ENCODE peak calls at places on chromosomes 1 and 21, in five cellular contexts. Y, I, A, Q and R are unnamed samples.

GRCh38 chr1:37824001-37824400 is 16.0 kb upstream of the YRDC start:
- DNase-seq in Y (no peak), Q (no peak), A (no peak), I (no peak), R (no peak)

GRCh38 chr1:161209790-161210409 is 5.2 kb upstream of the FCER1G start:
- DNase-seq in I (peak), A (no peak), Y (peak), Q (peak), R (peak)

GRCh38 chr1:230459463-230459862 is 33.3 kb upstream of the PGBD5 start:
- DNase-seq in Y (no peak), Q (no peak), I (no peak), A (no peak), R (no peak)

GRCh38 chr1:28139033-28139712 is 37.3 kb downstream of the PTAFR start:
- DNase-seq in A (no peak), Q (no peak), I (peak), Y (no peak), R (no peak)

GRCh38 chr1:17441265-17441992 is 2.0 kb upstream of the RCC2 start:
- DNase-seq in A (no peak), Q (no peak), I (no peak), Y (no peak), R (no peak)

GRCh38 chr21:44455524-44456206 is 355 bp downstream of the LRRC3 start:
- DNase-seq in A (no peak), I (peak), Y (no peak), Q (peak), R (peak)

GRCh38 chr1:1535989-1536937 is 4.2 kb downstream of the TMEM240 start:
- DNase-seq in A (no peak), Q (no peak), Y (no peak), I (no peak), R (no peak)

GRCh38 chr1:94383966-94384408 is 34.2 kb upstream of the ABCD3 start:
- DNase-seq in A (peak), Q (no peak), I (no peak), Y (peak), R (no peak)

GRCh38 chr21:22855581-22855980 is 1857.4 kb downstream of the NCAM2 start:
- DNase-seq in I (no peak), Q (no peak), A (no peak), Y (no peak), R (no peak)

GRCh38 chr1:227315500-227316346 is 2.6 kb downstream of the CDC42BPA start:
- DNase-seq in Q (no peak), I (peak), A (no peak), Y (peak), R (no peak)
- TF ChIP-seq FOXM1 in Q (no peak), I (no peak), A (no peak), Y (no peak), R (no peak)

GRCh38 chr1:34500451-34500850 is 254.4 kb upstream of the GJB5 start:
- DNase-seq in I (peak), A (no peak), Y (no peak), Q (no peak), R (peak)
- TF ChIP-seq FOXM1 in I (no peak), A (no peak), Y (no peak), Q (no peak), R (no peak)

GRCh38 chr1:202588644-202589189 is 121.5 kb downstream of the SYT2 start:
- DNase-seq in Y (peak), A (no peak), I (no peak), Q (no peak), R (no peak)
- TF ChIP-seq FOXM1 in Y (no peak), A (no peak), I (no peak), Q (no peak), R (no peak)

GRCh38 chr1:21631944-21632887 is 36.9 kb downstream of the RAP1GAP start:
- DNase-seq in Y (peak), Q (peak), A (no peak), I (peak), R (no peak)
- TF ChIP-seq FOXM1 in Y (no peak), Q (no peak), A (no peak), I (peak), R (no peak)

DNA sequence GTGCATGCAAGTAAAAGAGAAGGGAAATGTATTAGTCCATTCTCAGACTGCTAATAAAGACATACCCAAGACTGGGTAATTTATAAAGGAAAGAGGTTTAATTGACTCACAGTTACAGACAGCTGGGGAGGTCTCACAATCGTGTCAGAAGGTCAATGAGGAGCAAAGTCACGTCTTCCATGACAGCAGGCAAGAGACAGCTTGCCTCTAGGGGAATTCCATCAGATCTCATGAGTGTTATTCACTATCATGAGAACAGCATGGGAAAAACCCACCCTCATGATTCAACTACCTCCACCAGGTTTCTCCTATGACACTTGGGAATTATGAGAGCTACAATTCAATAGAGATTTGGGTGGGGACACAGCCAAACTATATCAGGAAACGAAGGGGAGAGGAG is 8.1 kb downstream of the KRTAP21-3 start:
- DNase-seq in Q (no peak), A (no peak), Y (no peak), I (no peak), R (no peak)
- TF ChIP-seq FOXM1 in Q (no peak), A (no peak), Y (no peak), I (no peak), R (no peak)

GRCh38 chr1:201084171-201084766 is 28.0 kb downstream of the CACNA1S start:
- DNase-seq in Q (no peak), Y (no peak), I (no peak), A (no peak), R (no peak)
- TF ChIP-seq FOXM1 in Q (no peak), Y (no peak), I (no peak), A (no peak), R (no peak)

GRCh38 chr1:13748610-13749505 is 48.9 kb downstream of the PRDM2 start:
- DNase-seq in A (peak), Y (peak), I (peak), Q (peak), R (peak)
- TF ChIP-seq FOXM1 in A (no peak), Y (no peak), I (no peak), Q (no peak), R (no peak)

DNA sequence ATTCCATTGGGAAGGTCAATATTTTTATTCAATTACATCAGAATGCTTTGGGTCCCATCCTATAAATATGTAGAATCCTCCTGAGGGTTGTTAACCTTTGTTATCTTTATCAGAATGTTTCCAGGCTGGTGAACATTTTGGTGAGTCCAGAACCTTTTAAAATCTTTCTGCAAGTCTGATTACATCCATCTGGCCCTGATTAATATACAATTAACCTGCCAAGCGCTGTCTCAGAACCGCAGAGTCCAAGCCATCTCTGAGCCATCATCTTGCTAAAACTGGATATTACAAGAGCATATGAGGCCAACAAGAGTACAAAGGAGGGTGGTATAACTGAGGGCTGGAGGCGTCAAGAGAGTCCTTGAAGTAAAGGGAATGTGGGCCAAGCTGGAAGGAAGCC is 88.5 kb upstream of the ZC3H11B start:
- DNase-seq in A (no peak), Q (no peak), Y (no peak), I (no peak), R (no peak)
- TF ChIP-seq FOXM1 in A (no peak), Q (no peak), Y (no peak), I (no peak), R (no peak)

GRCh38 chr1:46285730-46286477 is 17.5 kb downstream of the LRRC41 start:
- DNase-seq in I (peak), A (no peak), Y (no peak), Q (no peak), R (peak)
- TF ChIP-seq FOXM1 in I (no peak), A (peak), Y (no peak), Q (no peak), R (no peak)

GRCh38 chr1:15418811-15419515 is 9.3 kb downstream of the EFHD2 start:
- DNase-seq in I (no peak), Y (no peak), A (no peak), Q (no peak), R (no peak)
- TF ChIP-seq FOXM1 in I (no peak), Y (no peak), A (no peak), Q (no peak), R (no peak)